ENCODE peak calls at places on chromosomes 5 and 9, in seven cellular contexts. One of them, this sample, is unnamed.
A peak's percentile ranks its signal among the peaks of the same experiment; 100 is the strongest.

GRCh38 chr5:11573140-11573800 is 331.0 kb downstream of the CTNND2 start:
- DNase-seq in fibroblast of lung: no peak
- DNase-seq in CD8-positive, alpha-beta memory T cell: no peak
- DNase-seq in heart left ventricle: no peak
- DNase-seq in left ventricle myocardium inferior: no peak
- DNase-seq in body of pancreas: no peak
- DNase-seq in foreskin keratinocyte: no peak
- DNase-seq in this sample: no peak

GRCh38 chr9:98380065-98380681 is 124.7 kb upstream of the TBC1D2 start:
- DNase-seq in fibroblast of lung: peak; percentile 45
- DNase-seq in CD8-positive, alpha-beta memory T cell: no peak
- DNase-seq in heart left ventricle: no peak
- DNase-seq in left ventricle myocardium inferior: no peak
- DNase-seq in body of pancreas: peak; percentile 19
- DNase-seq in foreskin keratinocyte: no peak
- DNase-seq in this sample: no peak

GRCh38 chr5:68066277-68066955 is 149.1 kb upstream of the PIK3R1 start:
- DNase-seq in fibroblast of lung: no peak
- DNase-seq in CD8-positive, alpha-beta memory T cell: no peak
- DNase-seq in heart left ventricle: no peak
- DNase-seq in left ventricle myocardium inferior: no peak
- DNase-seq in body of pancreas: no peak
- DNase-seq in foreskin keratinocyte: peak; percentile 54
- DNase-seq in this sample: no peak

GRCh38 chr5:27571681-27572080 is 533.3 kb upstream of the CDH9 start:
- DNase-seq in fibroblast of lung: no peak
- DNase-seq in CD8-positive, alpha-beta memory T cell: no peak
- DNase-seq in heart left ventricle: no peak
- DNase-seq in left ventricle myocardium inferior: no peak
- DNase-seq in body of pancreas: no peak
- DNase-seq in foreskin keratinocyte: no peak
- DNase-seq in this sample: no peak

GRCh38 chr5:103990064-103990463 is 427.5 kb upstream of the NUDT12 start:
- DNase-seq in fibroblast of lung: no peak
- DNase-seq in CD8-positive, alpha-beta memory T cell: no peak
- DNase-seq in heart left ventricle: no peak
- DNase-seq in left ventricle myocardium inferior: no peak
- DNase-seq in body of pancreas: no peak
- DNase-seq in foreskin keratinocyte: no peak
- DNase-seq in this sample: no peak

GRCh38 chr9:126587187-126588185 is 26.2 kb upstream of the LMX1B start:
- DNase-seq in fibroblast of lung: no peak
- DNase-seq in CD8-positive, alpha-beta memory T cell: no peak
- DNase-seq in heart left ventricle: peak; percentile 89
- DNase-seq in left ventricle myocardium inferior: peak; percentile 83
- DNase-seq in body of pancreas: peak; percentile 44
- DNase-seq in foreskin keratinocyte: no peak
- DNase-seq in this sample: no peak

GRCh38 chr5:145629047-145629446 is 206.1 kb downstream of the PRELID2 start:
- DNase-seq in fibroblast of lung: no peak
- DNase-seq in CD8-positive, alpha-beta memory T cell: no peak
- DNase-seq in heart left ventricle: no peak
- DNase-seq in left ventricle myocardium inferior: no peak
- DNase-seq in body of pancreas: no peak
- DNase-seq in foreskin keratinocyte: no peak
- DNase-seq in this sample: no peak

GRCh38 chr9:114718801-114719221 is 36.8 kb upstream of the TEX48 start:
- DNase-seq in fibroblast of lung: no peak
- DNase-seq in CD8-positive, alpha-beta memory T cell: peak; percentile 25
- DNase-seq in heart left ventricle: no peak
- DNase-seq in left ventricle myocardium inferior: no peak
- DNase-seq in body of pancreas: no peak
- DNase-seq in foreskin keratinocyte: peak; percentile 100
- DNase-seq in this sample: peak; percentile 88

GRCh38 chr5:180461303-180461702 is 32.9 kb upstream of the CNOT6 start:
- DNase-seq in fibroblast of lung: no peak
- DNase-seq in CD8-positive, alpha-beta memory T cell: no peak
- DNase-seq in heart left ventricle: no peak
- DNase-seq in left ventricle myocardium inferior: no peak
- DNase-seq in body of pancreas: no peak
- DNase-seq in foreskin keratinocyte: no peak
- DNase-seq in this sample: no peak

GRCh38 chr5:148147415-148147814 is 20.9 kb upstream of the SPINK14 start:
- DNase-seq in fibroblast of lung: no peak
- DNase-seq in CD8-positive, alpha-beta memory T cell: no peak
- DNase-seq in heart left ventricle: no peak
- DNase-seq in left ventricle myocardium inferior: no peak
- DNase-seq in body of pancreas: no peak
- DNase-seq in foreskin keratinocyte: no peak
- DNase-seq in this sample: no peak

GRCh38 chr5:17233488-17233887 is 16.1 kb downstream of the BASP1 start:
- DNase-seq in fibroblast of lung: no peak
- DNase-seq in CD8-positive, alpha-beta memory T cell: no peak
- DNase-seq in heart left ventricle: no peak
- DNase-seq in left ventricle myocardium inferior: no peak
- DNase-seq in body of pancreas: no peak
- DNase-seq in foreskin keratinocyte: no peak
- DNase-seq in this sample: no peak
- H3K4me1 ChIP-seq in fibroblast of lung: peaks cover 22% of the 10 kb centered on the region
- H3K4me1 ChIP-seq in CD8-positive, alpha-beta memory T cell: no peaks in the 10 kb centered on the region
- H3K4me1 ChIP-seq in heart left ventricle: peaks cover 32% of the 10 kb centered on the region
- H3K4me1 ChIP-seq in left ventricle myocardium inferior: no peaks in the 10 kb centered on the region
- H3K4me1 ChIP-seq in body of pancreas: no peaks in the 10 kb centered on the region
- H3K4me1 ChIP-seq in foreskin keratinocyte: peaks cover 18% of the 10 kb centered on the region
- H3K4me1 ChIP-seq in this sample: no peaks in the 10 kb centered on the region

GRCh38 chr5:110082194-110082593 is 392.5 kb downstream of the MAN2A1 start:
- DNase-seq in fibroblast of lung: no peak
- DNase-seq in CD8-positive, alpha-beta memory T cell: no peak
- DNase-seq in heart left ventricle: no peak
- DNase-seq in left ventricle myocardium inferior: no peak
- DNase-seq in body of pancreas: no peak
- DNase-seq in foreskin keratinocyte: no peak
- DNase-seq in this sample: no peak
- H3K27ac ChIP-seq in fibroblast of lung: no peak overlapping the region
- H3K27ac ChIP-seq in CD8-positive, alpha-beta memory T cell: no peak overlapping the region
- H3K27ac ChIP-seq in heart left ventricle: no peak overlapping the region
- H3K27ac ChIP-seq in left ventricle myocardium inferior: no peak overlapping the region
- H3K27ac ChIP-seq in body of pancreas: no peak overlapping the region
- H3K27ac ChIP-seq in foreskin keratinocyte: no peak overlapping the region
- H3K27ac ChIP-seq in this sample: no peak overlapping the region

GRCh38 chr5:142309747-142310318 is 15.0 kb downstream of the SPRY4 start:
- DNase-seq in fibroblast of lung: no peak
- DNase-seq in CD8-positive, alpha-beta memory T cell: no peak
- DNase-seq in heart left ventricle: no peak
- DNase-seq in left ventricle myocardium inferior: no peak
- DNase-seq in body of pancreas: no peak
- DNase-seq in foreskin keratinocyte: no peak
- DNase-seq in this sample: no peak

GRCh38 chr5:142310803-142311202 is 14.0 kb downstream of the SPRY4 start:
- DNase-seq in fibroblast of lung: no peak
- DNase-seq in CD8-positive, alpha-beta memory T cell: no peak
- DNase-seq in heart left ventricle: no peak
- DNase-seq in left ventricle myocardium inferior: no peak
- DNase-seq in body of pancreas: no peak
- DNase-seq in foreskin keratinocyte: no peak
- DNase-seq in this sample: no peak

GRCh38 chr5:142313275-142313674 is 11.5 kb downstream of the SPRY4 start:
- DNase-seq in fibroblast of lung: no peak
- DNase-seq in CD8-positive, alpha-beta memory T cell: no peak
- DNase-seq in heart left ventricle: no peak
- DNase-seq in left ventricle myocardium inferior: no peak
- DNase-seq in body of pancreas: no peak
- DNase-seq in foreskin keratinocyte: no peak
- DNase-seq in this sample: no peak

GRCh38 chr5:142312399-142312798 is 12.4 kb downstream of the SPRY4 start:
- DNase-seq in fibroblast of lung: no peak
- DNase-seq in CD8-positive, alpha-beta memory T cell: no peak
- DNase-seq in heart left ventricle: no peak
- DNase-seq in left ventricle myocardium inferior: no peak
- DNase-seq in body of pancreas: no peak
- DNase-seq in foreskin keratinocyte: no peak
- DNase-seq in this sample: no peak

DNA sequence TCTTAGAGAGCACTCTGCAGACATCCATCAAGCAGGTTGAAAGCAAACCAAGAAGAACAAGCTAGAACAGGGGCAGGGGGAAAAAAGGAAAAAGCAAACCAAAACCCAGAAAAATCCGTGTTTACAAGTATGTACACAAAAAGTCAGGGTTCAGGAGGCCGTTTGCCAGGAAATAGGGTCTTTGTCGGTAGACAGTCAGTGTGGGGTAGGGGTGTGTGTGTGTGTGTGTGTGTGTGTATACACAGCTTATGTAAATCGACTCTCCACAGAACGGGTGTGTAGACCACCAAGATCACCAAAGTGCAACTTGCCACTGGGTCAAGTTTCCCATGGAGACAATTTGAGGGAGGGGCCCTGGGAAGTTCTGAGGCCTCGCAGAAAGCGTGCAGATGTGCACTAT is 13.1 kb downstream of the SPRY4 start:
- DNase-seq in fibroblast of lung: no peak
- DNase-seq in CD8-positive, alpha-beta memory T cell: no peak
- DNase-seq in heart left ventricle: no peak
- DNase-seq in left ventricle myocardium inferior: no peak
- DNase-seq in body of pancreas: no peak
- DNase-seq in foreskin keratinocyte: no peak
- DNase-seq in this sample: no peak
- H3K4me1 ChIP-seq in fibroblast of lung: peaks cover 36% of the 10 kb centered on the region
- H3K4me1 ChIP-seq in CD8-positive, alpha-beta memory T cell: peaks cover 12% of the 10 kb centered on the region
- H3K4me1 ChIP-seq in heart left ventricle: peaks cover 41% of the 10 kb centered on the region
- H3K4me1 ChIP-seq in left ventricle myocardium inferior: peaks cover 73% of the 10 kb centered on the region
- H3K4me1 ChIP-seq in body of pancreas: no peaks in the 10 kb centered on the region
- H3K4me1 ChIP-seq in foreskin keratinocyte: no peaks in the 10 kb centered on the region
- H3K4me1 ChIP-seq in this sample: peaks cover 15% of the 10 kb centered on the region

GRCh38 chr5:9605459-9605858 is 24.7 kb downstream of the TAS2R1 start:
- DNase-seq in fibroblast of lung: no peak
- DNase-seq in CD8-positive, alpha-beta memory T cell: no peak
- DNase-seq in heart left ventricle: no peak
- DNase-seq in left ventricle myocardium inferior: no peak
- DNase-seq in body of pancreas: no peak
- DNase-seq in foreskin keratinocyte: no peak
- DNase-seq in this sample: no peak
- H3K27ac ChIP-seq in fibroblast of lung: no peak overlapping the region
- H3K27ac ChIP-seq in CD8-positive, alpha-beta memory T cell: no peak overlapping the region
- H3K27ac ChIP-seq in heart left ventricle: no peak overlapping the region
- H3K27ac ChIP-seq in left ventricle myocardium inferior: no peak overlapping the region
- H3K27ac ChIP-seq in body of pancreas: no peak overlapping the region
- H3K27ac ChIP-seq in foreskin keratinocyte: no peak overlapping the region
- H3K27ac ChIP-seq in this sample: no peak overlapping the region

This sample was measured in CD4-positive, alpha-beta memory T cell.